ENCODE peak calls at places on chromosome 21, in five cellular contexts. R is AG10803, M is pancreas, H is progenitor cell of endocrine pancreas, I is left ventricle myocardium inferior. Z is an unnamed sample.

GRCh38 chr21:39712976-39713375 is 32.0 kb upstream of the IGSF5 start:
- DNase-seq in R (no peak), H (no peak), M (no peak), I (no peak), Z (no peak)

GRCh38 chr21:28111151-28111619 is 881.5 kb downstream of the LTN1 start:
- DNase-seq in M (no peak), H (no peak), R (peak), I (peak), Z (no peak)

GRCh38 chr21:34284613-34285160 is 79.1 kb upstream of the KCNE2 start:
- DNase-seq in I (no peak), H (no peak), M (no peak), R (no peak), Z (no peak)

GRCh38 chr21:34534522-34534921 is 22.5 kb upstream of the KCNE1 start:
- DNase-seq in I (no peak), M (no peak), H (no peak), R (peak), Z (no peak)

GRCh38 chr21:34743831-34744230 is 75.0 kb downstream of the CLIC6 start:
- DNase-seq in R (peak), H (no peak), M (no peak), I (no peak), Z (no peak)

GRCh38 chr21:34243562-34243961 is 120.2 kb upstream of the KCNE2 start:
- DNase-seq in H (no peak), M (no peak), I (no peak), R (peak), Z (no peak)

GRCh38 chr21:37986000-37986399 is 69.7 kb upstream of the KCNJ6 start:
- DNase-seq in M (no peak), H (no peak), I (no peak), R (no peak), Z (no peak)

GRCh38 chr21:29801122-29801521 is 138.7 kb downstream of the GRIK1 start:
- DNase-seq in M (no peak), H (no peak), R (no peak), I (no peak), Z (no peak)

GRCh38 chr21:18384771-18385170 is 18.8 kb downstream of the TMPRSS15 start:
- DNase-seq in M (no peak), H (no peak), I (no peak), R (no peak), Z (no peak)

GRCh38 chr21:38439336-38439900 is 58.9 kb downstream of the ERG start:
- DNase-seq in H (no peak), R (peak), I (no peak), M (no peak), Z (no peak)

GRCh38 chr21:29490016-29490415 is 191.3 kb downstream of the BACH1 start:
- DNase-seq in R (peak), H (no peak), M (no peak), I (no peak), Z (no peak)

GRCh38 chr21:35720065-35720810 is 340.1 kb downstream of the SETD4 start:
- DNase-seq in R (no peak), H (no peak), I (no peak), M (no peak), Z (no peak)

GRCh38 chr21:38675450-38675849 is 130.3 kb upstream of the ETS2 start:
- DNase-seq in R (no peak), M (no peak), H (no peak), I (no peak), Z (no peak)

GRCh38 chr21:35840197-35840799 is 220.0 kb downstream of the SETD4 start:
- DNase-seq in M (no peak), I (no peak), H (peak), R (peak), Z (peak)

GRCh38 chr21:44540741-44541288 is 820 bp upstream of the KRTAP10-1 start:
- DNase-seq in H (no peak), M (no peak), R (no peak), I (no peak), Z (no peak)

GRCh38 chr21:34363733-34364132 is at the start of gene KCNE2:
- DNase-seq in I (no peak), H (no peak), R (no peak), M (no peak), Z (no peak)

GRCh38 chr21:38140192-38140905 is 116.4 kb upstream of the KCNJ15 start:
- DNase-seq in R (peak), H (no peak), I (peak), M (no peak), Z (no peak)

GRCh38 chr21:36321325-36322082 is 1.5 kb downstream of the MORC3 start:
- DNase-seq in H (no peak), R (peak), M (no peak), I (no peak), Z (peak)

GRCh38 chr21:34221331-34222030 is 142.3 kb upstream of the KCNE2 start:
- DNase-seq in R (no peak), H (no peak), M (no peak), I (no peak), Z (no peak)

GRCh38 chr21:36323032-36323431 is 3.0 kb downstream of the MORC3 start:
- DNase-seq in H (no peak), R (no peak), M (no peak), I (no peak), Z (no peak)

GRCh38 chr21:38179504-38179900 is 77.3 kb upstream of the KCNJ15 start:
- DNase-seq in M (no peak), I (no peak), R (no peak), H (no peak), Z (no peak)

GRCh38 chr21:35593000-35593502 is 467.3 kb downstream of the SETD4 start:
- DNase-seq in R (peak), H (no peak), M (no peak), I (no peak), Z (no peak)

GRCh38 chr21:30434033-30434631 is 4.1 kb downstream of the KRTAP13-4 start:
- DNase-seq in I (no peak), R (peak), H (peak), M (no peak), Z (peak)

GRCh38 chr21:34797202-34797527 is 128.4 kb downstream of the CLIC6 start:
- DNase-seq in I (no peak), M (no peak), R (no peak), H (no peak), Z (no peak)

GRCh38 chr21:19245188-19245580 is 841.6 kb upstream of the TMPRSS15 start:
- DNase-seq in R (no peak), I (no peak), H (no peak), M (no peak), Z (no peak)

GRCh38 chr21:43767980-43768867 is 7.9 kb downstream of the CSTB start:
- DNase-seq in H (no peak), R (peak), I (no peak), M (no peak), Z (no peak)

GRCh38 chr21:43758132-43758619 is 17.9 kb downstream of the CSTB start:
- DNase-seq in M (no peak), R (peak), H (no peak), I (no peak), Z (peak)

GRCh38 chr21:39124852-39125251 is 58.4 kb downstream of the PSMG1 start:
- DNase-seq in H (no peak), M (no peak), I (no peak), R (no peak), Z (no peak)

GRCh38 chr21:29149771-29150425 is 19.5 kb downstream of the MAP3K7CL start:
- DNase-seq in R (peak), I (no peak), H (no peak), M (no peak), Z (no peak)

GRCh38 chr21:36699026-36699545 is at the start of gene SIM2:
- DNase-seq in M (peak), H (no peak), I (no peak), R (peak), Z (peak)

GRCh38 chr21:44526096-44526997 is 13.6 kb downstream of the KRTAP10-1 start:
- DNase-seq in R (no peak), I (no peak), H (no peak), M (peak), Z (peak)

DNA sequence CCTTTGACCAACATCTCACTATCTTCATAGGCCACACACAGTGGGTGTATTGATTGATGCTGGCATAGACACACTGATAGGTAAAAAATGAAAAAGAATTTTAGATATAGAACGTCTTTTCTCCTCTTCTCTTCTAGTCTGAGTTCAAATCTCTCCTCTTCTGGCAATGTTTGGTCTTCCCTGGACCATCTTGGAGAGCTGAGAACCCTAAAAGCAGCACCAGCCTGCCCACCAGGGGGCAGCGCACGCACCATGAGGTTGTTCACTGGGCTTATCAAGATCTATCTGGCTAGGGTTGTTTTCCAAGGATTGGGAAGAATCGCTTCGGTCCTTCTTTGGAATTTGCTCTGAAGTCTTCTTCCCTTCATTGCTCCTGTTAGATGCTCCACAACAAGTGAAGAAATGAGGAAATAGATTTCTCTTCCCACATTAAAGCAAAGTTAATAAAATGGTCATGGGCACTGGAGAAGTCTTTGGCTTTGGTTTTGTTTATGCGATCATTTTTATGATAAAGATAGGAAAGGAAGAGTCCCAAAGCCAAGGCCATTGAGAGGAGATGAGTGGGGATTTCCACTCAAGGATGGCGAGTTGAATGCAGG is 104.0 kb upstream of the OLIG2 start:
- DNase-seq in M (no peak), H (no peak), R (no peak), I (no peak), Z (peak)
- TF ChIP-seq CTCF in M (peak), H (peak), R (peak), I (peak), Z (peak)

GRCh38 chr21:17045214-17045835 is 467.5 kb upstream of the CXADR start:
- DNase-seq in R (peak), H (no peak), M (no peak), I (no peak), Z (no peak)
- TF ChIP-seq CTCF in R (peak), H (peak), M (peak), I (peak), Z (peak)

DNA sequence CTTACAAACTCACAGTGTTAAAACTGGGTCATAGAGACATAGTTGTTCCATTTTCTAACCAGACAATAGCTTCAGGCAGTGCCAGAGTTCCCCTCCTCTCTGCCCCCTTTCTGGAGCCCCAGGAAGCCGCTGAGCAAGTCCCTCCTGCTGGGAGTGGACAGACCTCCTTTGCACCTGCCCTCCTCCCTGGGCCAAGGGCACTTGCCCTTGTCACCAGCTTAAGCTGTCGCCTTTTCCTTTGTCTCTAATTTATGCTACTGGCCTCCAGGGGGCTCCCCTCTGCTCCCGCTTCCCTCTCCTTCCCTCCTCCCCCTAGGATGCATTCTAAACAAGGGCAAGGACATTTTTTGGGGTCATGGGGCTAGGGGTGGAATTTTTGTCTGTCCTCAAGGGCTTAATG is 182.4 kb downstream of the MIS18A start:
- DNase-seq in H (no peak), M (no peak), I (no peak), R (peak), Z (no peak)
- TF ChIP-seq CTCF in H (peak), M (no peak), I (peak), R (peak), Z (peak)

DNA sequence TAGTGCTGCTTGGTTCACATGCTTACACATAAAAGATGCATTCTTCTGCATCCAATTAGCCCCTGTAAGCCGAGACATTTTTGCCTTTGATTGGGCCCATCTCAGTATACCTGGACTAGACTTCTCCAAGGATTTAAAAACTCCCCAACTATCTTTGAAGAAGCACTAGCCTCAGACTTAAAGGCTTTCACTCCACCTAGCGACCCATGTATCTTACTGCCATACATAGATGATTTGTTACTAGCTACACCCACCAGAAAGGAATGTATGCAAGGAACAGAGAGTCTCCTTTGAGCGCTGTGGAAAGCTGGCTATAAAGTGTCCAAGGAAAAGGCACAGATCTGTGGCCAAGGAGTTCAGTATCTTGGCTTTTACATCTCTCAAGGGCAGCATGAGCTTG is 91.7 kb downstream of the LIPI start:
- DNase-seq in I (no peak), R (no peak), H (no peak), M (no peak), Z (no peak)
- TF ChIP-seq CTCF in I (no peak), R (no peak), H (no peak), M (no peak), Z (no peak)

GRCh38 chr21:42496120-42496838 is at the start of gene RSPH1:
- DNase-seq in M (peak), R (peak), H (peak), I (peak), Z (peak)
- TF ChIP-seq CTCF in M (no peak), R (no peak), H (no peak), I (no peak), Z (no peak)

GRCh38 chr21:40841524-40842196 is 5.3 kb downstream of the DSCAM start:
- DNase-seq in H (peak), M (peak), R (peak), I (peak), Z (peak)
- TF ChIP-seq CTCF in H (peak), M (peak), R (peak), I (peak), Z (peak)

DNA sequence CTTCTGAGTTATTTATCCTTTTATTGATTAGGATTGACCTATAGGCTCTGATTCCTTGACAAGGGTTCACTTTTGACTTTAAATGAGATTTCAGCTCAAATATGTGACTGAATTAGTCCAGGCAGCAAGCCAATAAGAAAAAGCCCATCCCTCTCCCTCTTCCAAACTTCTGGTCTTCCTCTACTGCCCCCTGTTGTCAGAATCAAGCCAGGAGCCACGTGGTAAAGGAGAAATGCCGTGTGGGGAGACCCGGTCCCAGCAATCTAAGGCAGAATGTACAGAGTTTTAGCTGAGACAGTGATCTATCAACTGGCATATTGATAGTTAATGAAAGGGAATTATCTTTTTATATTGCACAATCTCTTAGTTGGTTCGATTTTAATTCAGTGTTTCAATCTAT is 5.2 kb downstream of the ADAMTS5 start:
- DNase-seq in H (no peak), M (no peak), R (peak), I (no peak), Z (peak)
- TF ChIP-seq CTCF in H (peak), M (no peak), R (peak), I (peak), Z (peak)

GRCh38 chr21:45590726-45591618 is 48.7 kb upstream of the SLC19A1 start:
- DNase-seq in M (peak), I (peak), H (no peak), R (no peak), Z (no peak)
- TF ChIP-seq CTCF in M (no peak), I (no peak), H (no peak), R (no peak), Z (no peak)

GRCh38 chr21:46667735-46668380 is 32.4 kb downstream of the PRMT2 start:
- DNase-seq in R (peak), H (no peak), M (peak), I (no peak), Z (peak)
- TF ChIP-seq CTCF in R (no peak), H (no peak), M (no peak), I (no peak), Z (no peak)

GRCh38 chr21:21097425-21097824 is 99.2 kb downstream of the NCAM2 start:
- DNase-seq in H (no peak), M (no peak), R (no peak), I (no peak), Z (no peak)

GRCh38 chr21:21103692-21104091 is 105.5 kb downstream of the NCAM2 start:
- DNase-seq in I (no peak), R (no peak), H (no peak), M (no peak), Z (no peak)

GRCh38 chr21:21102874-21103273 is 104.7 kb downstream of the NCAM2 start:
- DNase-seq in M (no peak), I (no peak), R (no peak), H (no peak), Z (no peak)

GRCh38 chr21:21096956-21097355 is 98.7 kb downstream of the NCAM2 start:
- DNase-seq in H (no peak), I (no peak), R (no peak), M (no peak), Z (no peak)

GRCh38 chr21:21101911-21102310 is 103.7 kb downstream of the NCAM2 start:
- DNase-seq in M (no peak), R (peak), H (no peak), I (no peak), Z (no peak)
- TF ChIP-seq CTCF in M (no peak), R (peak), H (peak), I (peak), Z (peak)

Z was measured in glutamatergic neuron.